ENCODE peak calls at places on chromosome 16, in six cellular contexts. M is stimulated activated CD4-positive, alpha-beta T cell treated with anti-CD3 and anti-CD28 coated beads, Interleukin-15, amount 100 ng/mL, for 1 hour; L is NCI-H1092 treated with DMSO at 0.1 percent for 48 hours; P is progenitor cell of endocrine pancreas; C is NB4; V is head of caudate nucleus. J is an unnamed sample.
A peak's percentile ranks its signal among the peaks of the same experiment; 100 is the strongest.

GRCh38 chr16:77794586-77794985 is 6.2 kb downstream of the VAT1L start:
- DNase-seq in M (no peak), P (no peak), V (peak; percentile 35), L (no peak), C (no peak), J (no peak)

GRCh38 chr16:4936991-4937781 is at the start of gene PPL:
- DNase-seq in L (peak; percentile 4), C (no peak), P (peak; percentile 97), M (no peak), V (no peak), J (no peak)

GRCh38 chr16:19005561-19006445 is 22.1 kb downstream of the TMC7 start:
- DNase-seq in P (no peak), M (no peak), V (peak; percentile 99), C (no peak), L (no peak), J (peak; percentile 56)

GRCh38 chr16:4608704-4608980 is 6.0 kb downstream of the UBALD1 start:
- DNase-seq in V (no peak), L (no peak), P (no peak), M (no peak), C (no peak), J (no peak)

GRCh38 chr16:57884655-57885133 is 82.4 kb upstream of the KIFC3 start:
- DNase-seq in C (no peak), P (no peak), L (no peak), V (no peak), M (no peak), J (no peak)

GRCh38 chr16:86740817-86741799 is 162.8 kb downstream of the FOXL1 start:
- DNase-seq in C (peak; percentile 28), L (no peak), V (no peak), P (peak; percentile 30), M (no peak), J (no peak)

GRCh38 chr16:11459722-11460121 is 114.5 kb downstream of the RMI2 start:
- DNase-seq in M (no peak), C (no peak), P (no peak), V (no peak), L (no peak), J (no peak)

GRCh38 chr16:90046971-90047713 is 27.9 kb upstream of the DBNDD1 start:
- DNase-seq in C (no peak), P (no peak), M (no peak), V (no peak), L (no peak), J (no peak)

GRCh38 chr16:57809843-57810196 is 7.5 kb upstream of the KIFC3 start:
- DNase-seq in C (no peak), L (no peak), V (no peak), M (no peak), P (no peak), J (no peak)

GRCh38 chr16:53080345-53081031 is 25.7 kb downstream of the CHD9 start:
- DNase-seq in P (no peak), L (no peak), V (peak; percentile 65), M (no peak), C (no peak), J (no peak)

GRCh38 chr16:67279296-67280089 is at the start of gene PLEKHG4:
- DNase-seq in V (peak; percentile 75), M (peak; percentile 77), C (peak; percentile 83), P (peak; percentile 57), L (peak; percentile 69), J (peak; percentile 33)

GRCh38 chr16:84501077-84501735 is 3.3 kb downstream of the MEAK7 start:
- DNase-seq in C (peak; percentile 38), P (no peak), V (no peak), M (no peak), L (no peak), J (no peak)

GRCh38 chr16:13021996-13022395 is 120.6 kb downstream of the SHISA9 start:
- DNase-seq in L (no peak), V (no peak), P (no peak), M (no peak), C (no peak), J (no peak)

GRCh38 chr16:89667633-89668032 is 10.0 kb downstream of the SPATA33 start:
- DNase-seq in M (no peak), L (no peak), V (no peak), C (no peak), P (no peak), J (no peak)

GRCh38 chr16:88403794-88404581 is 21.2 kb downstream of the ZNF469 start:
- DNase-seq in C (no peak), P (no peak), L (no peak), M (no peak), V (no peak), J (no peak)

GRCh38 chr16:30361180-30361579 is 6.1 kb upstream of the CD2BP2 start:
- DNase-seq in L (no peak), P (no peak), V (no peak), C (no peak), M (no peak), J (no peak)

GRCh38 chr16:28931801-28932225 is at the start of gene CD19:
- DNase-seq in L (no peak), V (no peak), M (no peak), P (no peak), C (peak; percentile 21), J (no peak)

GRCh38 chr16:67186550-67186950 is 2.8 kb upstream of the MATCAP1 start:
- DNase-seq in V (no peak), C (no peak), L (no peak), P (no peak), M (no peak), J (no peak)

GRCh38 chr16:65667013-65667578 is 545.2 kb upstream of the CDH11 start:
- DNase-seq in L (peak; percentile 1), M (no peak), C (peak; percentile 20), V (no peak), P (no peak), J (no peak)

GRCh38 chr16:21302454-21302853 is 24.4 kb upstream of the CRYM start:
- DNase-seq in C (no peak), L (peak; percentile 12), M (no peak), V (no peak), P (no peak), J (no peak)

GRCh38 chr16:84088695-84089395 is 27.9 kb downstream of the MBTPS1 start:
- DNase-seq in P (no peak), L (no peak), V (no peak), M (peak; percentile 22), C (peak; percentile 44), J (no peak)

GRCh38 chr16:57372372-57373116 is at the start of gene CX3CL1:
- DNase-seq in V (peak; percentile 86), C (no peak), L (peak; percentile 39), P (peak; percentile 24), M (no peak), J (peak; percentile 88)

GRCh38 chr16:7624871-7625766 is 292.5 kb downstream of the RBFOX1 start:
- DNase-seq in C (no peak), L (no peak), P (no peak), M (no peak), V (no peak), J (no peak)

GRCh38 chr16:8848939-8849391 is 19.8 kb downstream of the CARHSP1 start:
- DNase-seq in L (no peak), M (no peak), C (peak; percentile 17), V (peak; percentile 67), P (no peak), J (no peak)

GRCh38 chr16:84526794-84527485 is 22.5 kb upstream of the MEAK7 start:
- DNase-seq in L (no peak), C (no peak), M (no peak), P (no peak), V (no peak), J (no peak)

GRCh38 chr16:4531816-4532215 is 6.8 kb downstream of the CDIP1 start:
- DNase-seq in M (no peak), C (no peak), P (no peak), V (no peak), L (no peak), J (no peak)

GRCh38 chr16:89541792-89542191 is 18.7 kb upstream of the RPL13 start:
- DNase-seq in C (no peak), L (no peak), V (no peak), M (no peak), P (no peak), J (no peak)

GRCh38 chr16:583470-583814 is 6.4 kb upstream of the RAB40C start:
- DNase-seq in V (no peak), C (peak; percentile 19), L (peak; percentile 42), M (no peak), P (no peak), J (no peak)

GRCh38 chr16:28010671-28011070 is 52.8 kb downstream of the GSG1L start:
- DNase-seq in M (no peak), C (peak; percentile 80), P (no peak), V (peak; percentile 62), L (no peak), J (no peak)

GRCh38 chr16:56603589-56603988 is 4.8 kb upstream of the MT2A start:
- DNase-seq in C (peak; percentile 64), P (no peak), V (peak; percentile 84), M (no peak), L (no peak), J (peak; percentile 37)

GRCh38 chr16:66254751-66255150 is 111.7 kb upstream of the CDH5 start:
- DNase-seq in V (no peak), P (no peak), C (no peak), L (no peak), M (no peak), J (no peak)

GRCh38 chr16:85613609-85614337 is 651 bp downstream of the GSE1 start:
- DNase-seq in M (no peak), C (peak; percentile 92), P (no peak), L (peak; percentile 49), V (peak; percentile 70), J (peak; percentile 50)